ENCODE peak calls at places on chromosomes 11 and 22, in six cellular contexts. W, V, M, C, A and I are unnamed samples.

GRCh38 chr22:20237480-20238440 is 30.4 kb downstream of the RTN4R start:
- DNase-seq in W (no peak), V (no peak), M (no peak), C (no peak), A (no peak), I (no peak)

GRCh38 chr11:3359092-3359824 is 19.7 kb downstream of the ZNF195 start:
- DNase-seq in W (no peak), V (no peak), M (no peak), C (peak), A (no peak), I (peak)

GRCh38 chr11:47236482-47236881 is 12.1 kb downstream of the ACP2 start:
- DNase-seq in W (peak), V (no peak), M (no peak), C (peak), A (no peak), I (no peak)

GRCh38 chr22:32407332-32407731 is 4.7 kb downstream of the RTCB start:
- DNase-seq in W (no peak), V (no peak), M (no peak), C (no peak), A (no peak), I (no peak)

GRCh38 chr22:46129390-46130041 is 20.8 kb upstream of the PPARA start:
- DNase-seq in W (no peak), V (no peak), M (no peak), C (no peak), A (no peak), I (no peak)

GRCh38 chr11:8773916-8774537 is 91.4 kb downstream of the RPL27A start:
- DNase-seq in W (no peak), V (no peak), M (no peak), C (no peak), A (no peak), I (no peak)

GRCh38 chr11:119222308-119222707 is 16.2 kb downstream of the CBL start:
- DNase-seq in W (peak), V (no peak), M (no peak), C (peak), A (no peak), I (no peak)

GRCh38 chr11:61791737-61792309 is 576 bp downstream of the TMEM258 start:
- DNase-seq in W (peak), V (peak), M (no peak), C (peak), A (no peak), I (peak)

GRCh38 chr11:121652982-121653381 is 200.2 kb upstream of the SORL1-AS1 start:
- DNase-seq in W (no peak), V (no peak), M (no peak), C (no peak), A (no peak), I (peak)

GRCh38 chr22:20909543-20910303 is 7.5 kb upstream of the CRKL start:
- DNase-seq in W (no peak), V (no peak), M (no peak), C (no peak), A (no peak), I (no peak)

GRCh38 chr11:57349491-57350274 is 11.5 kb downstream of the P2RX3 start:
- DNase-seq in W (peak), V (peak), M (peak), C (peak), A (peak), I (peak)

GRCh38 chr11:116132273-116132978 is 628.2 kb upstream of the CADM1 start:
- DNase-seq in W (no peak), V (no peak), M (no peak), C (no peak), A (peak), I (no peak)

GRCh38 chr22:36377022-36377631 is 10.6 kb downstream of the MYH9 start:
- DNase-seq in W (no peak), V (no peak), M (no peak), C (no peak), A (no peak), I (no peak)

GRCh38 chr11:68122936-68123539 is 1.9 kb upstream of the CHKA start:
- DNase-seq in W (no peak), V (no peak), M (peak), C (no peak), A (no peak), I (peak)

GRCh38 chr11:12430351-12430750 is 53.0 kb downstream of the PARVA start:
- DNase-seq in W (peak), V (no peak), M (no peak), C (peak), A (no peak), I (no peak)

GRCh38 chr11:8699903-8700302 is 17.3 kb downstream of the RPL27A start:
- DNase-seq in W (peak), V (no peak), M (peak), C (peak), A (no peak), I (peak)

GRCh38 chr11:75450826-75451783 is 18.1 kb upstream of the KLHL35 start:
- DNase-seq in W (no peak), V (no peak), M (peak), C (no peak), A (peak), I (peak)

GRCh38 chr11:103683581-103683980 is 352.9 kb upstream of the DDI1 start:
- DNase-seq in W (peak), V (no peak), M (no peak), C (peak), A (no peak), I (no peak)

GRCh38 chr11:107836811-107837210 is 21.8 kb downstream of the SLC35F2 start:
- DNase-seq in W (no peak), V (no peak), M (no peak), C (no peak), A (no peak), I (no peak)

GRCh38 chr11:58742981-58743880 is 11.5 kb upstream of the GLYAT start:
- DNase-seq in W (no peak), V (no peak), M (no peak), C (no peak), A (no peak), I (peak)

GRCh38 chr11:96942855-96943254 is 553.0 kb downstream of the JRKL start:
- DNase-seq in W (no peak), V (no peak), M (no peak), C (no peak), A (no peak), I (no peak)

DNA sequence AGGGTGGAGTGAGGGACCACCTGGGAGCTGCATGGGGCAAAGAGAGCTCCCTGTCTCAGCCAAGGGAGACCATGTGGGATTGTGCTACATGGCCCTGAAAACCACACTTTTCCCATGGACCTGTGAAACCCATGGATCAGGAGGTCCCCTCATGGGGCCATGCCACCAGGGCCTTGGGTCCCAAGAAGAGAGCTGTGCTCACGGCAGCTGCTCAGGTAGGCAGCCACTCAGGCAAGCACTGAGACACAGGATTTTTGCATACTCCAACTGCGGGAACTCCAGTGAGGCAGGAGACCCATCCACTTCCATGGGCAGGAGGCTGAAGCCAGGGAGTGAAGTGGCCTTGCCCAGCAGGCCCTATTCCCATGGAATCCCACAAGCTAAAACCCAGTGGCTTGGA is 190.0 kb downstream of the KCNA4 start:
- DNase-seq in W (no peak), V (no peak), M (no peak), C (no peak), A (no peak), I (no peak)
- H3K27ac ChIP-seq in W (no peak), V (no peak), M (no peak), C (no peak), A (no peak), I (no peak)

GRCh38 chr22:31399211-31400022 is at the start of gene DRG1:
- DNase-seq in W (peak), V (peak), M (peak), C (peak), A (peak), I (peak)

GRCh38 chr22:31394326-31394725 is 5.1 kb upstream of the DRG1 start:
- DNase-seq in W (peak), V (no peak), M (no peak), C (no peak), A (no peak), I (no peak)

GRCh38 chr22:31400023-31400397 is 606 bp downstream of the DRG1 start:
- DNase-seq in W (peak), V (peak), M (no peak), C (peak), A (no peak), I (peak)
- H3K23ac ChIP-seq in W (peak), V (no peak), M (no peak), C (peak), A (no peak), I (no peak)

DNA sequence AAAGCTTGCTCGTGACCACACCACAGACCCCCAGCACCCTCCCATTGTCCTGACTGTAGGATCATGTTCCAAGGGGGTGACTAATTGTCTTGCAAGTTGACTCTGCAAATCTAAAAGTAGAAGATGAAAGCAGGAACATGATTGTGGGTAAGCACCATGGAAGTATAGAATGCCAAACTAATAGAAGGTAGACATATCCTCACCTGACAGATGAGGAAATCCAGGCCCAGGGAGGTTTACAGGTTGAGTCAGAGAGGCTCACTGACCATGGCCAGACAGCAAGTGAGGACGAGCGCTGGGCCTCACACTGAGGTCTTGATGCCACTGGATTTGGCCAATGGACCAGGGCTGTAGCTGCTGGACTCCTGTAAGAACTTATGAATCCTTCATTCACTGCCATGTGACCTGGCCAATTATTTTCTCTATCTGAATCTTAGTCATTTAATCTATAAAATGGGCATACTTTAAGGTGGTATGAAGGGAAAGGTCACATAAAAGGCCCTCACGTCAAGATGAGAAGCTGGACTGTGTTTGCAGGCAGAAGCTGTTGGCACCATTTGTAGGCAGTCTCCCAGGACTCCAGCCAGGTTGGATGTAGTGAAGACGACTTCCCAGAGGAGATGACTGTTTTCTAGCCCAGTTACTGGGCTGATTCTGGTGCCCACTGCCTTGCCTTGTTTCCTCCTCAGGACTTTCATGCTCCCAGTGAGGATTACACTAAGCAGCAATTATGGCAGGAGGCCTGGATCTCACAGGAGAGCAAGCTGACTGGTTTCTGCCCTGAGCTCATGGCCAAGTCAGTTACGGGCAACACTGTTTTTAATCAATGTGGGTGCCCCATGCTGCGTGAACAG is 54.6 kb downstream of the GAB4 start:
- DNase-seq in W (no peak), V (no peak), M (peak), C (no peak), A (no peak), I (no peak)
- H2BK15ac ChIP-seq in W (no peak), V (no peak), M (no peak), C (no peak), A (no peak), I (no peak)

GRCh38 chr11:128695539-128696221 is 1.8 kb downstream of the FLI1 start:
- DNase-seq in W (no peak), V (no peak), M (no peak), C (peak), A (no peak), I (no peak)
- H3K27ac ChIP-seq in W (no peak), V (no peak), M (no peak), C (no peak), A (no peak), I (no peak)

GRCh38 chr11:125222494-125222893 is 57.9 kb downstream of the PKNOX2 start:
- DNase-seq in W (no peak), V (no peak), M (no peak), C (no peak), A (no peak), I (no peak)
- H3K23ac ChIP-seq in W (no peak), V (no peak), M (no peak), C (no peak), A (no peak), I (no peak)